ENCODE peak calls at places on chromosomes 1 and 21, in six cellular contexts. M is right lobe of liver, L is body of pancreas, R is heart left ventricle, P is adrenal gland, I is IMR-90. O is an unnamed sample. For H3K36me3 and H3K4me1, the result is how much of the 10 kb centered on the place peaks cover.

GRCh38 chr1:107277022-107277421 is 136.2 kb downstream of the NTNG1 start:
- DNase-seq in M (no peak), L (peak), R (no peak), P (peak), I (peak), O (no peak)

GRCh38 chr1:43541721-43542401 is 11.2 kb downstream of the PTPRF start:
- DNase-seq in M (peak), L (peak), R (peak), P (peak), I (no peak), O (peak)

GRCh38 chr1:32716312-32717126 is 13.9 kb upstream of the SYNC start:
- DNase-seq in M (peak), L (peak), R (peak), P (peak), I (no peak), O (peak)

GRCh38 chr1:116147114-116147510 is 35.9 kb downstream of the MAB21L3 start:
- DNase-seq in M (no peak), L (no peak), R (no peak), P (peak), I (no peak), O (no peak)

GRCh38 chr1:12547586-12548225 is 70.3 kb downstream of the DHRS3 start:
- DNase-seq in M (peak), L (no peak), R (no peak), P (no peak), I (no peak), O (no peak)

GRCh38 chr1:87450615-87451209 is 122.0 kb downstream of the LMO4 start:
- DNase-seq in M (no peak), L (no peak), R (no peak), P (no peak), I (no peak), O (no peak)

GRCh38 chr1:116571215-116571919 is 541 bp upstream of the CD58 start:
- DNase-seq in M (no peak), L (no peak), R (no peak), P (no peak), I (no peak), O (peak)

GRCh38 chr1:66696771-66697170 is 55.5 kb upstream of the DYNLT5 start:
- DNase-seq in M (no peak), L (no peak), R (no peak), P (no peak), I (no peak), O (no peak)

GRCh38 chr1:54027848-54028247 is 9.9 kb upstream of the LDLRAD1 start:
- DNase-seq in M (no peak), L (peak), R (peak), P (no peak), I (no peak), O (no peak)

GRCh38 chr1:13617108-13617507 is 33.5 kb downstream of the PDPN start:
- DNase-seq in M (no peak), L (no peak), R (no peak), P (no peak), I (no peak), O (no peak)

GRCh38 chr1:4016351-4017130 is 116.5 kb upstream of the C1orf174 start:
- DNase-seq in M (no peak), L (no peak), R (no peak), P (peak), I (no peak), O (no peak)

GRCh38 chr1:198631292-198631691 is 7.5 kb upstream of the PTPRC start:
- DNase-seq in M (no peak), L (no peak), R (no peak), P (no peak), I (no peak), O (no peak)

GRCh38 chr1:212244441-212244840 is 40.8 kb upstream of the PPP2R5A start:
- DNase-seq in M (peak), L (no peak), R (no peak), P (no peak), I (no peak), O (no peak)

GRCh38 chr21:16570856-16571255 is 841.1 kb downstream of the USP25 start:
- DNase-seq in M (no peak), L (no peak), R (no peak), P (no peak), I (no peak), O (no peak)

GRCh38 chr1:97145321-97145956 is 423.9 kb downstream of the PTBP2 start:
- DNase-seq in M (no peak), L (no peak), R (no peak), P (no peak), I (peak), O (no peak)

GRCh38 chr1:147627435-147628110 is 42.8 kb downstream of the ACP6 start:
- DNase-seq in M (no peak), L (peak), R (no peak), P (peak), I (peak), O (peak)

GRCh38 chr1:83815348-83815747 is 183.6 kb downstream of the TTLL7 start:
- DNase-seq in M (peak), L (peak), R (no peak), P (peak), I (peak), O (no peak)

GRCh38 chr1:185846672-185847440 is 112.7 kb downstream of the HMCN1 start:
- DNase-seq in M (no peak), L (no peak), R (no peak), P (no peak), I (peak), O (no peak)

GRCh38 chr1:235511470-235512240 is 7.4 kb upstream of the B3GALNT2 start:
- DNase-seq in M (no peak), L (no peak), R (no peak), P (no peak), I (peak), O (no peak)

GRCh38 chr1:161869291-161869690 is 103.2 kb downstream of the ATF6 start:
- DNase-seq in M (no peak), L (no peak), R (no peak), P (no peak), I (no peak), O (no peak)

GRCh38 chr1:183568176-183569041 is 21.9 kb downstream of the NCF2 start:
- DNase-seq in M (no peak), L (no peak), R (peak), P (no peak), I (no peak), O (peak)

GRCh38 chr1:182059936-182060335 is 1.6 kb downstream of the ZNF648 start:
- DNase-seq in M (no peak), L (no peak), R (no peak), P (no peak), I (no peak), O (no peak)

GRCh38 chr1:11320153-11320936 is 47.3 kb downstream of the UBIAD1 start:
- DNase-seq in M (no peak), L (peak), R (no peak), P (no peak), I (no peak), O (no peak)

GRCh38 chr1:83725735-83726360 is 273.1 kb downstream of the TTLL7 start:
- DNase-seq in M (no peak), L (no peak), R (no peak), P (no peak), I (no peak), O (no peak)

GRCh38 chr1:41751804-41752513 is 166.8 kb downstream of the HIVEP3 start:
- DNase-seq in M (no peak), L (no peak), R (no peak), P (no peak), I (peak), O (peak)

GRCh38 chr1:6513296-6513928 is 21.9 kb upstream of the PLEKHG5 start:
- DNase-seq in M (no peak), L (no peak), R (no peak), P (no peak), I (no peak), O (no peak)

GRCh38 chr1:235069577-235070563 is 58.8 kb downstream of the TOMM20 start:
- DNase-seq in M (peak), L (peak), R (peak), P (peak), I (peak), O (peak)

GRCh38 chr1:234521802-234522185 is 42.8 kb upstream of the TARBP1 start:
- DNase-seq in M (no peak), L (no peak), R (no peak), P (no peak), I (no peak), O (no peak)

GRCh38 chr1:27603962-27604578 is at the start of gene AHDC1:
- DNase-seq in M (peak), L (peak), R (peak), P (peak), I (peak), O (peak)

GRCh38 chr1:56578963-56579875 is at the start of gene PLPP3:
- DNase-seq in M (peak), L (peak), R (peak), P (peak), I (peak), O (peak)

GRCh38 chr1:64516301-64516700 is 46.4 kb downstream of the CACHD1 start:
- DNase-seq in M (no peak), L (no peak), R (no peak), P (no peak), I (no peak), O (no peak)

GRCh38 chr1:152049291-152050073 is 12.7 kb upstream of the S100A11 start:
- DNase-seq in M (no peak), L (no peak), R (no peak), P (no peak), I (peak), O (no peak)

GRCh38 chr21:43871487-43871886 is 6.5 kb downstream of the AGPAT3 start:
- DNase-seq in M (no peak), L (no peak), R (no peak), P (no peak), I (no peak), O (no peak)
- H3K36me3 ChIP-seq in M (under half), L (under half), R (under half), P (under half), I (under half), O (under half)

GRCh38 chr1:223411309-223411708 is 18.1 kb downstream of the CCDC185 start:
- DNase-seq in M (no peak), L (no peak), R (no peak), P (no peak), I (peak), O (no peak)
- H3K4me1 ChIP-seq in M (under half), L (under half), R (under half), P (under half), I (under half), O (under half)

GRCh38 chr1:46280092-46280491 is 23.3 kb downstream of the LRRC41 start:
- DNase-seq in M (no peak), L (no peak), R (no peak), P (no peak), I (no peak), O (no peak)
- TF ChIP-seq POLR2A in M (no peak), L (no peak), R (no peak), P (no peak), I (no peak), O (no peak)

DNA sequence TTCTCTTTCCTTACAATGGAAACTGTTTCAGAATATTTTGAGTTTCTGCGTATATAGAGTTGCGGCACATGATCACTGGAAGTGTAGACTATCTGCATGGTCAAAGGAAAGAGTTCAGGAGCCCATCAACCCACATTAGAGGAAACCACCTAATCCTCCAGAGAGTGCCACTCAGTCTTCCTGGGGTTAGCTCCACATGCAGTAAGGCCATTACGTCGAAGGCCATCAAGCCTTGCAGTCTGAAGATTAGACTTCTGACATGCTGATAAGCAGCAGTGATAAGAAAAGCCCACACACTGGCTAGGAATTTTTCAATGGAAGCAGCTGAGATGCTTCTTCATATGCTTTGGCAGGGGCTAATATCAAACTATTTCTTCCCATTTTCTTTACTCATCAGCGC is 7.6 kb downstream of the ZNF669 start:
- DNase-seq in M (no peak), L (no peak), R (no peak), P (peak), I (no peak), O (no peak)
- H3K36me3 ChIP-seq in M (under half), L (under half), R (under half), P (under half), I (under half), O (under half)

O was measured in spleen.